ENCODE peak calls at places on chromosomes 1 and 21, in seven cellular contexts. V, P, B, C, E, G and I are unnamed samples.

GRCh38 chr1:193558491-193559028 is 372.1 kb upstream of the B3GALT2 start:
- DNase-seq in V (no peak), P (no peak), B (no peak), C (no peak), E (no peak), G (no peak), I (no peak)

GRCh38 chr1:237527761-237528160 is 363.0 kb downstream of the ZP4 start:
- DNase-seq in V (no peak), P (no peak), B (no peak), C (no peak), E (no peak), G (no peak), I (no peak)

GRCh38 chr1:149888999-149889289 is 10.4 kb upstream of the BOLA1 start:
- DNase-seq in V (peak; percentile 51), P (peak; percentile 36), B (no peak), C (no peak), E (no peak), G (no peak), I (no peak)

GRCh38 chr1:203682401-203683383 is 56.1 kb downstream of the ATP2B4 start:
- DNase-seq in V (no peak), P (no peak), B (peak; percentile 69), C (no peak), E (peak; percentile 33), G (no peak), I (no peak)

GRCh38 chr1:67708606-67709005 is 23.6 kb downstream of the GADD45A start:
- DNase-seq in V (no peak), P (no peak), B (no peak), C (no peak), E (no peak), G (no peak), I (no peak)

GRCh38 chr1:164843743-164844500 is 284.9 kb downstream of the PBX1 start:
- DNase-seq in V (no peak), P (no peak), B (no peak), C (no peak), E (no peak), G (no peak), I (no peak)

GRCh38 chr21:39385299-39386145 is 36.6 kb upstream of the HMGN1 start:
- DNase-seq in V (no peak), P (no peak), B (no peak), C (peak; percentile 34), E (no peak), G (no peak), I (peak; percentile 15)

GRCh38 chr1:64062941-64063581 is 140.4 kb upstream of the UBE2U start:
- DNase-seq in V (no peak), P (no peak), B (no peak), C (no peak), E (no peak), G (no peak), I (no peak)

GRCh38 chr1:8382051-8382505 is 64.2 kb downstream of the SLC45A1 start:
- DNase-seq in V (no peak), P (no peak), B (no peak), C (no peak), E (no peak), G (no peak), I (no peak)

GRCh38 chr1:53051676-53052075 is 10.3 kb upstream of the PODN start:
- DNase-seq in V (no peak), P (no peak), B (no peak), C (no peak), E (no peak), G (peak; percentile 35), I (no peak)

GRCh38 chr1:108109295-108109973 is 90.7 kb downstream of the SLC25A24 start:
- DNase-seq in V (no peak), P (no peak), B (no peak), C (no peak), E (no peak), G (no peak), I (no peak)

GRCh38 chr1:65395887-65396612 is 24.4 kb upstream of the LEPR start:
- DNase-seq in V (no peak), P (no peak), B (no peak), C (peak; percentile 10), E (no peak), G (no peak), I (no peak)

GRCh38 chr1:151989131-151989868 is 4.4 kb downstream of the S100A10 start:
- DNase-seq in V (no peak), P (no peak), B (no peak), C (no peak), E (no peak), G (no peak), I (no peak)

GRCh38 chr21:33425825-33426224 is 22.6 kb downstream of the IFNGR2 start:
- DNase-seq in V (no peak), P (no peak), B (no peak), C (no peak), E (no peak), G (no peak), I (no peak)

GRCh38 chr1:201022824-201023516 is 544 bp downstream of the KIF21B start:
- DNase-seq in V (no peak), P (peak; percentile 66), B (no peak), C (no peak), E (peak; percentile 56), G (no peak), I (no peak)